ENCODE peak calls at places on chromosomes 4 and X, in ten cellular contexts. A is esophagus squamous epithelium; V is OCI-LY7; Q is stimulated activated CD4-positive, alpha-beta T cell treated with anti-CD3 and anti-CD28 coated beads, Interleukin-4, amount 100 ng/mL, for 4 hours; W is activated CD8-positive, alpha-beta T cell treated with anti-CD3 and anti-CD28 coated beads for 36 hours; M is Calu3; Y is progenitor cell of endocrine pancreas; R is activated naive CD4-positive, alpha-beta T cell treated with anti-CD3 and anti-CD28 coated beads, Interleukin-2, amount 10 ng/mL, durations not matched to agents 7 days and 5 days; L is choroid plexus epithelial cell; B is activated T-helper 2 cell treated with anti-CD3 and anti-CD28 coated beads, Interferon-gamma antibody, Interleukin-2, Interleukin-4, amounts not matched to agents 10 μg/mL and 5 μg/mL and 100 μg/mL, durations not matched to agents 14 hours and 24 hours and 36 hours. Z is an unnamed sample.

GRCh38 chrX:121179972-121180371 is 132.6 kb downstream of the GLUD2 start:
- DNase-seq in M (peak; percentile 4), Y (no peak), R (no peak), B (no peak), L (no peak), A (no peak), W (no peak), V (no peak), Q (no peak), Z (no peak)

GRCh38 chr4:37873383-37873782 is 17.5 kb upstream of the TBC1D1 start:
- DNase-seq in L (peak; percentile 88), Y (no peak), A (no peak), W (no peak), B (no peak), M (no peak), Q (no peak), V (no peak), R (no peak), Z (no peak)

GRCh38 chr4:161189286-161190134 is 974.3 kb downstream of the FSTL5 start:
- DNase-seq in M (no peak), Q (no peak), Y (no peak), R (no peak), W (no peak), L (peak; percentile 15), V (no peak), B (no peak), A (no peak), Z (no peak)

GRCh38 chrX:78650906-78651437 is 8.2 kb downstream of the RTL3 start:
- DNase-seq in R (no peak), Y (no peak), Q (no peak), L (peak; percentile 84), B (no peak), V (no peak), M (no peak), W (peak; percentile 4), A (no peak), Z (no peak)

GRCh38 chrX:70253377-70254062 is 6.5 kb downstream of the P2RY4 start:
- DNase-seq in Q (no peak), V (no peak), Y (no peak), M (no peak), L (no peak), R (no peak), A (no peak), B (no peak), W (no peak), Z (no peak)

GRCh38 chr4:91830681-91831395 is 472.9 kb upstream of the GRID2 start:
- DNase-seq in M (no peak), W (no peak), A (no peak), Q (no peak), Y (no peak), R (no peak), B (no peak), V (no peak), L (peak; percentile 54), Z (no peak)

GRCh38 chrX:148457279-148457678 is 43.1 kb upstream of the AFF2 start:
- DNase-seq in Y (no peak), M (no peak), V (no peak), Q (no peak), R (no peak), B (no peak), A (no peak), L (no peak), W (peak; percentile 1), Z (no peak)

GRCh38 chr4:185783574-185783973 is 28.4 kb downstream of the SORBS2 start:
- DNase-seq in V (no peak), Q (no peak), A (no peak), Y (no peak), W (no peak), R (no peak), M (no peak), B (no peak), L (peak; percentile 36), Z (no peak)

GRCh38 chr4:165027762-165028402 is 3.9 kb upstream of the TRIM60 start:
- DNase-seq in L (no peak), M (no peak), Y (no peak), R (no peak), V (no peak), W (no peak), B (no peak), A (no peak), Q (no peak), Z (no peak)